ENCODE peak calls at places on chromosomes 5 and 9, in ten cellular contexts. One of them, this sample, is unnamed. For H3K4me1, the result is how much of the 10 kb centered on the place peaks cover.

GRCh38 chr5:125311743-125312142 is 565.3 kb upstream of the ZNF608 start:
- DNase-seq in GM23248: peak
- DNase-seq in stomach: no peak
- DNase-seq in Peyer's patch: no peak
- DNase-seq in endodermal cell: no peak
- DNase-seq in A549: peak
- DNase-seq in IMR-90: peak
- DNase-seq in uterus: no peak
- DNase-seq in right lobe of liver: no peak
- DNase-seq in CD8-positive, alpha-beta memory T cell: no peak
- DNase-seq in this sample: no peak

GRCh38 chr9:18502546-18502945 is 28.6 kb downstream of the ADAMTSL1 start:
- DNase-seq in A549: no peak
- DNase-seq in right lobe of liver: no peak
- DNase-seq in uterus: no peak
- DNase-seq in stomach: no peak
- DNase-seq in CD8-positive, alpha-beta memory T cell: no peak
- DNase-seq in endodermal cell: no peak
- DNase-seq in GM23248: peak
- DNase-seq in IMR-90: no peak
- DNase-seq in Peyer's patch: no peak
- DNase-seq in this sample: no peak

GRCh38 chr5:16791036-16791705 is 144.9 kb downstream of the MYO10 start:
- DNase-seq in uterus: no peak
- DNase-seq in endodermal cell: no peak
- DNase-seq in CD8-positive, alpha-beta memory T cell: no peak
- DNase-seq in right lobe of liver: no peak
- DNase-seq in IMR-90: peak
- DNase-seq in GM23248: peak
- DNase-seq in A549: peak
- DNase-seq in stomach: no peak
- DNase-seq in Peyer's patch: no peak
- DNase-seq in this sample: no peak

GRCh38 chr5:57231607-57232006 is 57.7 kb downstream of the GPBP1 start:
- DNase-seq in uterus: no peak
- DNase-seq in endodermal cell: no peak
- DNase-seq in CD8-positive, alpha-beta memory T cell: no peak
- DNase-seq in A549: no peak
- DNase-seq in IMR-90: peak
- DNase-seq in Peyer's patch: no peak
- DNase-seq in stomach: no peak
- DNase-seq in right lobe of liver: no peak
- DNase-seq in GM23248: no peak
- DNase-seq in this sample: no peak

GRCh38 chr9:2570615-2571479 is 50.7 kb upstream of the VLDLR start:
- DNase-seq in uterus: peak
- DNase-seq in A549: peak
- DNase-seq in CD8-positive, alpha-beta memory T cell: peak
- DNase-seq in IMR-90: peak
- DNase-seq in Peyer's patch: peak
- DNase-seq in right lobe of liver: peak
- DNase-seq in endodermal cell: no peak
- DNase-seq in stomach: peak
- DNase-seq in GM23248: peak
- DNase-seq in this sample: peak

GRCh38 chr9:92749071-92749933 is 15.3 kb downstream of the BICD2 start:
- DNase-seq in right lobe of liver: peak
- DNase-seq in A549: no peak
- DNase-seq in uterus: no peak
- DNase-seq in GM23248: no peak
- DNase-seq in stomach: no peak
- DNase-seq in CD8-positive, alpha-beta memory T cell: no peak
- DNase-seq in IMR-90: no peak
- DNase-seq in endodermal cell: peak
- DNase-seq in Peyer's patch: no peak
- DNase-seq in this sample: no peak

GRCh38 chr9:36962721-36963120 is 71.3 kb downstream of the PAX5 start:
- DNase-seq in right lobe of liver: peak
- DNase-seq in A549: no peak
- DNase-seq in CD8-positive, alpha-beta memory T cell: no peak
- DNase-seq in uterus: no peak
- DNase-seq in stomach: no peak
- DNase-seq in GM23248: no peak
- DNase-seq in Peyer's patch: no peak
- DNase-seq in IMR-90: no peak
- DNase-seq in endodermal cell: no peak
- DNase-seq in this sample: no peak

GRCh38 chr9:27888661-27889295 is 315.5 kb upstream of the C9orf72 start:
- DNase-seq in IMR-90: no peak
- DNase-seq in uterus: no peak
- DNase-seq in endodermal cell: peak
- DNase-seq in A549: peak
- DNase-seq in GM23248: peak
- DNase-seq in stomach: peak
- DNase-seq in CD8-positive, alpha-beta memory T cell: no peak
- DNase-seq in Peyer's patch: peak
- DNase-seq in right lobe of liver: peak
- DNase-seq in this sample: no peak

GRCh38 chr5:79297661-79298060 is 61.7 kb downstream of the JMY start:
- DNase-seq in A549: no peak
- DNase-seq in right lobe of liver: no peak
- DNase-seq in GM23248: no peak
- DNase-seq in CD8-positive, alpha-beta memory T cell: no peak
- DNase-seq in IMR-90: peak
- DNase-seq in Peyer's patch: no peak
- DNase-seq in uterus: no peak
- DNase-seq in endodermal cell: no peak
- DNase-seq in stomach: no peak
- DNase-seq in this sample: no peak

GRCh38 chr5:28809811-28810750 is 1771.7 kb upstream of the CDH9 start:
- DNase-seq in stomach: no peak
- DNase-seq in uterus: no peak
- DNase-seq in Peyer's patch: no peak
- DNase-seq in GM23248: no peak
- DNase-seq in IMR-90: no peak
- DNase-seq in right lobe of liver: no peak
- DNase-seq in endodermal cell: peak
- DNase-seq in CD8-positive, alpha-beta memory T cell: no peak
- DNase-seq in A549: no peak
- DNase-seq in this sample: no peak

GRCh38 chr5:77266291-77266690 is 55.8 kb downstream of the PDE8B start:
- DNase-seq in right lobe of liver: no peak
- DNase-seq in endodermal cell: no peak
- DNase-seq in uterus: no peak
- DNase-seq in IMR-90: peak
- DNase-seq in GM23248: peak
- DNase-seq in A549: no peak
- DNase-seq in stomach: no peak
- DNase-seq in CD8-positive, alpha-beta memory T cell: no peak
- DNase-seq in Peyer's patch: no peak
- DNase-seq in this sample: no peak

GRCh38 chr5:142614054-142614453 is 71.8 kb downstream of the FGF1 start:
- DNase-seq in right lobe of liver: no peak
- DNase-seq in uterus: no peak
- DNase-seq in IMR-90: no peak
- DNase-seq in A549: no peak
- DNase-seq in GM23248: no peak
- DNase-seq in Peyer's patch: no peak
- DNase-seq in stomach: no peak
- DNase-seq in CD8-positive, alpha-beta memory T cell: no peak
- DNase-seq in endodermal cell: no peak
- DNase-seq in this sample: no peak

GRCh38 chr5:73825219-73825618 is 199.2 kb downstream of the ARHGEF28 start:
- DNase-seq in IMR-90: no peak
- DNase-seq in uterus: no peak
- DNase-seq in CD8-positive, alpha-beta memory T cell: no peak
- DNase-seq in GM23248: no peak
- DNase-seq in Peyer's patch: no peak
- DNase-seq in right lobe of liver: no peak
- DNase-seq in endodermal cell: no peak
- DNase-seq in A549: no peak
- DNase-seq in stomach: no peak
- DNase-seq in this sample: no peak

GRCh38 chr9:81070689-81071088 is 618.7 kb downstream of the TLE1 start:
- DNase-seq in CD8-positive, alpha-beta memory T cell: no peak
- DNase-seq in stomach: no peak
- DNase-seq in right lobe of liver: no peak
- DNase-seq in Peyer's patch: no peak
- DNase-seq in endodermal cell: no peak
- DNase-seq in uterus: no peak
- DNase-seq in A549: no peak
- DNase-seq in GM23248: no peak
- DNase-seq in IMR-90: no peak
- DNase-seq in this sample: no peak

GRCh38 chr5:59489551-59489950 is 404.0 kb downstream of the PDE4D start:
- DNase-seq in endodermal cell: no peak
- DNase-seq in Peyer's patch: no peak
- DNase-seq in IMR-90: no peak
- DNase-seq in CD8-positive, alpha-beta memory T cell: no peak
- DNase-seq in stomach: no peak
- DNase-seq in GM23248: peak
- DNase-seq in A549: no peak
- DNase-seq in right lobe of liver: no peak
- DNase-seq in uterus: no peak
- DNase-seq in this sample: no peak

DNA sequence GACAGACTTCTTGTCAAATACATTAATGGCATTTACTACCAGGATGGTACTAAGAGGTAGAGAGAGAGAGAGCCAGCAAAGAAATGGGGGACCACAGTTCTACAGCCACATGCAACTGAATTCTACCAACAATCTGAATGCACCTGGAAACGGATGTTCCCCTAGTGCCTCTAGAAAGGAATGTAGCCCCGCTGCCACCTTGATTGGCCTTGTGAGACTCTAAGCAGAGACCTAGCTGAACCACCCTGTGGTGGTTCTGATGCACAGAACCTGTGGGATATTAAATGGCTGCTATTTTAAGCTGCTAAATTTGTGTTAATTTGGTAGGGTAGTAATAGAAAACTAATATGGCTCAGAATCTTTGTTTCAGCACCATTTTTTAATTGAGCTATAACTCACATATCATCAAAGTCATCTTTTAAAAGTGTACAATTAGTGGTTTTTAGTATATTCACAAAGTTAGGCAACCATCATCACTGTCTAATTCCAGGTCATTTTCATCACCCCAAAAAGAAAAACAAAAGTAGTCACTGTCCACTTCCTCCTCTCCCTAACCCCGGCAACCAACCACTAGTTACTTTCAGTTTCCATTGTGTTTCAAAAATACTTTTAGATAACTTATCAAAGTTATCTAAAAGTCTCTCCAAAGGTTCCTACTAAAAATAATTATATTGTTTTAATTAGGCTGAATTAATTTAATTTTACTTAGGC is 51.7 kb downstream of the CPLANE1 start:
- DNase-seq in A549: no peak
- DNase-seq in stomach: no peak
- DNase-seq in IMR-90: peak
- DNase-seq in Peyer's patch: no peak
- DNase-seq in GM23248: peak
- DNase-seq in right lobe of liver: no peak
- DNase-seq in endodermal cell: peak
- DNase-seq in CD8-positive, alpha-beta memory T cell: no peak
- DNase-seq in uterus: no peak
- DNase-seq in this sample: no peak
- H3K4me3 ChIP-seq in A549: no peak
- H3K4me3 ChIP-seq in stomach: no peak
- H3K4me3 ChIP-seq in IMR-90: no peak
- H3K4me3 ChIP-seq in Peyer's patch: no peak
- H3K4me3 ChIP-seq in GM23248: no peak
- H3K4me3 ChIP-seq in right lobe of liver: peak
- H3K4me3 ChIP-seq in endodermal cell: no peak
- H3K4me3 ChIP-seq in CD8-positive, alpha-beta memory T cell: peak
- H3K4me3 ChIP-seq in uterus: no peak
- H3K4me3 ChIP-seq in this sample: peak

GRCh38 chr9:130922815-130923610 is 16.0 kb downstream of the FIBCD1 start:
- DNase-seq in right lobe of liver: no peak
- DNase-seq in IMR-90: no peak
- DNase-seq in CD8-positive, alpha-beta memory T cell: no peak
- DNase-seq in uterus: no peak
- DNase-seq in A549: no peak
- DNase-seq in endodermal cell: peak
- DNase-seq in GM23248: no peak
- DNase-seq in stomach: no peak
- DNase-seq in Peyer's patch: no peak
- DNase-seq in this sample: no peak
- H3K4me1 ChIP-seq in right lobe of liver: under half
- H3K4me1 ChIP-seq in IMR-90: under half
- H3K4me1 ChIP-seq in CD8-positive, alpha-beta memory T cell: under half
- H3K4me1 ChIP-seq in uterus: under half
- H3K4me1 ChIP-seq in A549: under half
- H3K4me1 ChIP-seq in endodermal cell: under half
- H3K4me1 ChIP-seq in GM23248: under half
- H3K4me1 ChIP-seq in stomach: under half
- H3K4me1 ChIP-seq in Peyer's patch: under half
- H3K4me1 ChIP-seq in this sample: under half

DNA sequence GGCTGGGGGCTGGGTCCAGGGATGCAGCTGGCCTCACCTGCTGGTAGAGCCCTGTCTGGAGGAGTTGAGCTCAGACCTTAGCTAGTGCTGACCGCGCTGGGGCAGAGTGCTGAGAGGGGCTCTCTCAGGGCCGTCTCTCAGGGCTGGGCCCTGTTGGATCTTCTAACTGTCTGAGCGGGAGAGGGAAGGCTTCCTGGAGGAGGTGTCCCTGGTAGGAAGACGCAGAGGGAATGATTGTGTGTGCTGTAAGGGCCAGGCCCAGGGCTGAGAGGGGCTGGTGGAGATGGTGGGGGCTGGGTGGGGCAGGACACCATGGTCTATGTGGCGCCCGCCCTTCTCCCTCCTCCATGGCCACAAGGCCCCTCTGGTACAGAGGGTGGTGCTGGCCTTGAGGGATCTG is 55.0 kb downstream of the RXRA start:
- DNase-seq in IMR-90: no peak
- DNase-seq in uterus: no peak
- DNase-seq in endodermal cell: no peak
- DNase-seq in A549: no peak
- DNase-seq in GM23248: no peak
- DNase-seq in CD8-positive, alpha-beta memory T cell: no peak
- DNase-seq in stomach: no peak
- DNase-seq in right lobe of liver: no peak
- DNase-seq in Peyer's patch: no peak
- DNase-seq in this sample: no peak
- H3K4me3 ChIP-seq in IMR-90: no peak
- H3K4me3 ChIP-seq in uterus: no peak
- H3K4me3 ChIP-seq in endodermal cell: no peak
- H3K4me3 ChIP-seq in A549: no peak
- H3K4me3 ChIP-seq in GM23248: no peak
- H3K4me3 ChIP-seq in CD8-positive, alpha-beta memory T cell: no peak
- H3K4me3 ChIP-seq in stomach: no peak
- H3K4me3 ChIP-seq in right lobe of liver: no peak
- H3K4me3 ChIP-seq in Peyer's patch: no peak
- H3K4me3 ChIP-seq in this sample: no peak

DNA sequence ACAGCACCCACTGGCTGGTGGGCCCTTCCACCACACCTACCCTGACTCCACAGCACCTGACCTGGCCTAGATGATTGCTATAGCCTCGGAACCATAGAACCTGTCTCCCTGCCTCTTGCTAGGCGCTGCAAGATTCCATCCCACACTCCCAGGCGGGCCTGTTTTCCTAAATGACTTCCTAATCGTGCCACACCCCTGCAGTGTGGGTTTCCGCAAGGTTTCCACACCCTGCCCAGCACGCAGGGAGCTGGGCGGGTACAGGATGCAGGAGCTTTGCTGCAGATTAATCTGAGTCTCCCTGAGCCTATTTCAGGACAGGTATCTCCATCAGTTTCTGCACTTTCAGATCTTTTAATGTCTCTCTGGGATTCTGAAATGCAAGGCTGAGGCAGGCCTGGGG is 62.9 kb downstream of the SHB start:
- DNase-seq in stomach: peak
- DNase-seq in CD8-positive, alpha-beta memory T cell: no peak
- DNase-seq in right lobe of liver: no peak
- DNase-seq in Peyer's patch: no peak
- DNase-seq in endodermal cell: no peak
- DNase-seq in A549: no peak
- DNase-seq in IMR-90: no peak
- DNase-seq in uterus: no peak
- DNase-seq in GM23248: no peak
- DNase-seq in this sample: peak
- H3K4me1 ChIP-seq in stomach: under half
- H3K4me1 ChIP-seq in CD8-positive, alpha-beta memory T cell: under half
- H3K4me1 ChIP-seq in right lobe of liver: under half
- H3K4me1 ChIP-seq in Peyer's patch: under half
- H3K4me1 ChIP-seq in endodermal cell: under half
- H3K4me1 ChIP-seq in A549: half or more
- H3K4me1 ChIP-seq in IMR-90: under half
- H3K4me1 ChIP-seq in uterus: under half
- H3K4me1 ChIP-seq in GM23248: under half
- H3K4me1 ChIP-seq in this sample: under half

This sample was measured in heart left ventricle.